ENCODE peak calls at places on chromosomes 1 and 21, in six cellular contexts. J, W, Q, M, C and F are unnamed samples.

GRCh38 chr1:95255826-95256225 is 21.8 kb downstream of the RWDD3 start:
- DNase-seq in J (no peak), W (no peak), Q (no peak), M (no peak), C (no peak), F (no peak)

GRCh38 chr1:22773981-22774471 is 63.4 kb downstream of the EPHB2 start:
- DNase-seq in J (no peak), W (no peak), Q (no peak), M (no peak), C (no peak), F (no peak)

GRCh38 chr21:16536661-16537359 is 807.0 kb downstream of the USP25 start:
- DNase-seq in J (no peak), W (no peak), Q (no peak), M (peak; percentile 31), C (no peak), F (no peak)

GRCh38 chr1:98696077-98696476 is 34.6 kb downstream of the SNX7 start:
- DNase-seq in J (no peak), W (no peak), Q (no peak), M (no peak), C (no peak), F (no peak)

GRCh38 chr1:68111804-68112436 is 61.5 kb upstream of the DIRAS3 start:
- DNase-seq in J (peak; percentile 43), W (peak; percentile 78), Q (peak; percentile 85), M (peak; percentile 79), C (no peak), F (peak; percentile 27)

GRCh38 chr1:240967070-240967724 is 355.2 kb upstream of the GREM2 start:
- DNase-seq in J (peak; percentile 72), W (peak; percentile 39), Q (peak; percentile 32), M (peak; percentile 84), C (no peak), F (no peak)

GRCh38 chr1:101025283-101025679 is 303 bp downstream of the DPH5 start:
- DNase-seq in J (peak; percentile 11), W (no peak), Q (peak; percentile 32), M (no peak), C (peak; percentile 29), F (no peak)

GRCh38 chr1:209662879-209663327 is 10.7 kb upstream of the LAMB3 start:
- DNase-seq in J (no peak), W (no peak), Q (no peak), M (peak; percentile 83), C (no peak), F (no peak)

GRCh38 chr1:22048351-22049192 is 3.9 kb upstream of the CDC42 start:
- DNase-seq in J (peak; percentile 37), W (no peak), Q (no peak), M (peak; percentile 71), C (peak; percentile 23), F (no peak)

GRCh38 chr1:64744492-64745180 is at the start of gene RAVER2:
- DNase-seq in J (peak; percentile 81), W (peak; percentile 92), Q (peak; percentile 91), M (peak; percentile 78), C (no peak), F (peak; percentile 87)

GRCh38 chr1:58922302-58923089 is 138.6 kb upstream of the JUN start:
- DNase-seq in J (no peak), W (no peak), Q (peak; percentile 88), M (no peak), C (no peak), F (peak; percentile 70)

GRCh38 chr1:195376190-195376589 is 1232.0 kb downstream of the KCNT2 start:
- DNase-seq in J (peak; percentile 9), W (no peak), Q (no peak), M (peak; percentile 21), C (peak; percentile 1), F (peak; percentile 25)

GRCh38 chr1:222697858-222698257 is 14.4 kb downstream of the AIDA start:
- DNase-seq in J (no peak), W (no peak), Q (no peak), M (no peak), C (no peak), F (no peak)

GRCh38 chr1:170568197-170568596 is 36.2 kb downstream of the GORAB start:
- DNase-seq in J (peak; percentile 41), W (no peak), Q (no peak), M (no peak), C (no peak), F (no peak)

GRCh38 chr1:204123376-204123775 is 28.5 kb downstream of the ETNK2 start:
- DNase-seq in J (peak; percentile 69), W (peak; percentile 65), Q (no peak), M (no peak), C (no peak), F (no peak)

GRCh38 chr1:89831462-89832113 is 10.8 kb downstream of the LRRC8D start:
- DNase-seq in J (peak; percentile 35), W (peak; percentile 62), Q (no peak), M (no peak), C (no peak), F (no peak)

GRCh38 chr1:160018900-160019299 is 12.9 kb downstream of the PIGM start:
- DNase-seq in J (no peak), W (no peak), Q (no peak), M (peak; percentile 67), C (no peak), F (no peak)

GRCh38 chr1:12438349-12438924 is 179.6 kb downstream of the DHRS3 start:
- DNase-seq in J (no peak), W (no peak), Q (no peak), M (peak; percentile 55), C (no peak), F (no peak)

GRCh38 chr21:41411449-41412089 is 14.5 kb upstream of the MX1 start:
- DNase-seq in J (peak; percentile 55), W (no peak), Q (no peak), M (peak; percentile 40), C (peak; percentile 43), F (no peak)

GRCh38 chr1:102550729-102551384 is 554.1 kb upstream of the OLFM3 start:
- DNase-seq in J (peak; percentile 78), W (peak; percentile 53), Q (peak; percentile 20), M (peak; percentile 55), C (peak; percentile 46), F (peak; percentile 9)

DNA sequence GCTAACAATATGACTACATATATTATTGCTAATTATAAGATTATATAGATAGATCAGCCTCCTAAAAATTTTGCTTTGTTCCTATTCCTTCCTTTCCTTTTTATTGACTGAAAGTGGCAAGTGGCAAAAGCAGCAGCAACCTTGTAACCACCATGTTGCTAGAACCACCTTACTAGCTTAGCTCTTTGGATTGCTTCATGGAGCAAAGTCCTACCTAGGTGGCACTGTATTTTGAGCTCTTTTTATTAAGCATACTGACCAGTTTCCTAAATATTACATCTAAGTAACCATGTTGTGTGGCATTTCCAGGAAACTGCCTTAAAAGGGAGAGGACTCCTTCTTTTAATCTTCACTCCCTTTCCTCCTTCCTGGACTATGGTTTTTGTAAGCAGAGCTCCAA is 90.8 kb downstream of the UCHL5 start:
- DNase-seq in J (no peak), W (no peak), Q (no peak), M (no peak), C (no peak), F (no peak)
- TF ChIP-seq EZH2phosphoT487 in J (no peak), W (no peak), Q (no peak), M (no peak), C (no peak), F (no peak)

GRCh38 chr21:43369124-43369523 is 57.8 kb downstream of the SIK1 start:
- DNase-seq in J (no peak), W (no peak), Q (peak; percentile 52), M (peak; percentile 35), C (no peak), F (no peak)
- TF ChIP-seq EZH2phosphoT487 in J (no peak), W (no peak), Q (no peak), M (no peak), C (no peak), F (no peak)

DNA sequence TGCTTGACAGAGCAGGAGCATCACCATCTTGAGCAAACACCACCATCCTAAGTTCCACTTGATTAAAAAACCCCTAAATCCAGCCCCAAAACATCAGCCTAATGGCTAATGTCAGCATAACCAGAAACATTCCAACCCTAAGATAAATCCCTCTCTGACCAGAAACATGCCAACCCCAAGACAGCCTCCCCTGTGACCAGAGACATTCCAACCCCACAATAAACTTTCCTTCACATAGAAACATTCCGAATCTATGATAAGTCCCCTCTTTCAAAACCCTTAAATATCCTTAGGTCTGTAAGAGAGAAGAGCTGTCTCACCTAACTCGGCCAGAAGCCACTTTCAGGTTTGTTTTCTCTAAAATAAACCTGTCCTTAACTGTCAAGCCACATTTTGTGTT is 17.4 kb upstream of the SLC2A5 start:
- DNase-seq in J (no peak), W (no peak), Q (no peak), M (no peak), C (no peak), F (no peak)
- TF ChIP-seq EZH2phosphoT487 in J (no peak), W (no peak), Q (no peak), M (no peak), C (no peak), F (no peak)

GRCh38 chr1:53267761-53268160 is 29.4 kb upstream of the MAGOH start:
- DNase-seq in J (no peak), W (no peak), Q (no peak), M (no peak), C (no peak), F (no peak)

GRCh38 chr1:53264048-53264447 is 25.7 kb upstream of the MAGOH start:
- DNase-seq in J (no peak), W (no peak), Q (no peak), M (no peak), C (no peak), F (no peak)

GRCh38 chr1:53262000-53262399 is 23.7 kb upstream of the MAGOH start:
- DNase-seq in J (no peak), W (no peak), Q (no peak), M (no peak), C (no peak), F (no peak)

GRCh38 chr1:53266038-53266437 is 27.7 kb upstream of the MAGOH start:
- DNase-seq in J (peak; percentile 47), W (peak; percentile 43), Q (no peak), M (peak; percentile 50), C (peak; percentile 8), F (no peak)

DNA sequence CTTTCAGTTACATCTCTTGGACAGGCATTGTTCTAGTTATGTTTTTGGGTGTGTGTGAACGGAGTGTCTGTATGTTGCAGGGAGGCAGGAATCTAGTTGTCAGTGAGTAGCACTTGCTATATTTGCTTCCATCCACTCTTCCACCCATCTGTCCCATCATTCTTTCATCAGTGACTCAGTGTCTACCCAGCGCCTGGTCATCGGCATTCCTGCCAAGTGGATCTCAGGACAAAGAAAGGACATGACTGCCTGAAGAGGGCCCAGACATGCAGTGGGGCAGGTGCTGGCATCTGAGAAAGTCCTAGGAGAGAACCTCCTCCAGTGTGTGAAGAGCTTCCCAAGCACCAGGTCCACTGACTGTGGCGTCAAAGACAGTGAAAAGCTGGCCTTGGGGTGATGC is 27.3 kb upstream of the MAGOH start:
- DNase-seq in J (no peak), W (no peak), Q (no peak), M (peak; percentile 23), C (no peak), F (no peak)
- TF ChIP-seq EZH2phosphoT487 in J (no peak), W (no peak), Q (no peak), M (no peak), C (no peak), F (no peak)

GRCh38 chr1:87973901-87974300 is 645.2 kb downstream of the LMO4 start:
- DNase-seq in J (peak; percentile 33), W (no peak), Q (no peak), M (no peak), C (no peak), F (no peak)
- TF ChIP-seq EZH2phosphoT487 in J (no peak), W (no peak), Q (no peak), M (no peak), C (no peak), F (no peak)

GRCh38 chr1:207918571-207918970 is 7.6 kb upstream of the CD34 start:
- DNase-seq in J (no peak), W (peak; percentile 25), Q (no peak), M (no peak), C (no peak), F (no peak)
- TF ChIP-seq EZH2phosphoT487 in J (no peak), W (no peak), Q (no peak), M (no peak), C (no peak), F (no peak)